ENCODE peak calls at places on chromosomes 13 and 19, in nine cellular contexts. D is testis, P is heart right ventricle, F is psoas muscle, K is body of pancreas, H is ovary, Q is pancreas, Z is brain microvascular endothelial cell, W is gastrocnemius medialis. A is an unnamed sample.

GRCh38 chr13:113836917-113837553 is 26.8 kb downstream of the GAS6 start:
- DNase-seq in D (peak), P (peak), F (peak), K (peak), H (peak), Q (no peak), Z (peak), W (peak), A (peak)

GRCh38 chr13:99985243-99985874 is 3.8 kb downstream of the ZIC2 start:
- DNase-seq in D (no peak), P (no peak), F (no peak), K (no peak), H (no peak), Q (no peak), Z (no peak), W (no peak), A (no peak)

GRCh38 chr19:53977991-53978731 is 13.3 kb upstream of the CACNG6 start:
- DNase-seq in D (peak), P (peak), F (peak), K (peak), H (no peak), Q (no peak), Z (peak), W (peak), A (peak)

GRCh38 chr13:35365885-35366284 is 110.6 kb downstream of the MAB21L1 start:
- DNase-seq in D (no peak), P (no peak), F (no peak), K (no peak), H (no peak), Q (no peak), Z (no peak), W (no peak), A (no peak)

GRCh38 chr13:52851153-52851962 is 2.9 kb upstream of the PCDH8 start:
- DNase-seq in D (peak), P (peak), F (no peak), K (peak), H (no peak), Q (peak), Z (no peak), W (no peak), A (no peak)

GRCh38 chr19:40358773-40359172 is 10.3 kb downstream of the PLD3 start:
- DNase-seq in D (no peak), P (no peak), F (no peak), K (no peak), H (no peak), Q (no peak), Z (no peak), W (no peak), A (no peak)

GRCh38 chr19:41245779-41246297 is 18.3 kb upstream of the HNRNPUL1 start:
- DNase-seq in D (no peak), P (no peak), F (no peak), K (no peak), H (no peak), Q (no peak), Z (no peak), W (no peak), A (no peak)

GRCh38 chr19:6476155-6476895 is 5.3 kb downstream of the DENND1C start:
- DNase-seq in D (peak), P (no peak), F (peak), K (peak), H (peak), Q (peak), Z (peak), W (no peak), A (peak)

GRCh38 chr19:36436531-36436930 is 18.1 kb upstream of the ZFP82 start:
- DNase-seq in D (no peak), P (no peak), F (no peak), K (no peak), H (no peak), Q (no peak), Z (peak), W (no peak), A (peak)

GRCh38 chr13:98706446-98707110 is 45.9 kb downstream of the SLC15A1 start:
- DNase-seq in D (no peak), P (no peak), F (no peak), K (no peak), H (no peak), Q (no peak), Z (peak), W (no peak), A (no peak)

GRCh38 chr19:39818626-39819097 is 15.3 kb downstream of the DYRK1B start:
- DNase-seq in D (no peak), P (no peak), F (no peak), K (no peak), H (no peak), Q (no peak), Z (no peak), W (no peak), A (no peak)

GRCh38 chr19:19203012-19203856 is at the start of gene NR2C2AP:
- DNase-seq in D (peak), P (peak), F (peak), K (peak), H (peak), Q (peak), Z (peak), W (peak), A (peak)

GRCh38 chr13:111945086-111945485 is 121.9 kb upstream of the SOX1 start:
- DNase-seq in D (no peak), P (no peak), F (no peak), K (no peak), H (no peak), Q (no peak), Z (no peak), W (no peak), A (no peak)

GRCh38 chr13:99314640-99315176 is 7.5 kb upstream of the GPR183 start:
- DNase-seq in D (no peak), P (no peak), F (no peak), K (no peak), H (no peak), Q (no peak), Z (peak), W (no peak), A (peak)

GRCh38 chr19:49366110-49366509 is 2.4 kb downstream of the DKKL1 start:
- DNase-seq in D (no peak), P (no peak), F (no peak), K (no peak), H (no peak), Q (no peak), Z (no peak), W (no peak), A (no peak)

GRCh38 chr13:20349564-20350379 is 117.7 kb upstream of the GJB6 start:
- DNase-seq in D (no peak), P (no peak), F (peak), K (peak), H (no peak), Q (no peak), Z (no peak), W (peak), A (peak)

GRCh38 chr13:36341718-36342117 is 4.5 kb downstream of the SPART start:
- DNase-seq in D (no peak), P (no peak), F (no peak), K (no peak), H (no peak), Q (no peak), Z (no peak), W (no peak), A (peak)

GRCh38 chr19:37867831-37868230 is 38.6 kb downstream of the WDR87 start:
- DNase-seq in D (no peak), P (no peak), F (no peak), K (no peak), H (no peak), Q (no peak), Z (peak), W (no peak), A (peak)

GRCh38 chr13:44815507-44816074 is 173.7 kb downstream of the NUFIP1 start:
- DNase-seq in D (peak), P (no peak), F (no peak), K (peak), H (peak), Q (no peak), Z (peak), W (no peak), A (peak)

GRCh38 chr19:604355-604754 is 14.7 kb downstream of the HCN2 start:
- DNase-seq in D (peak), P (no peak), F (no peak), K (no peak), H (no peak), Q (no peak), Z (no peak), W (no peak), A (no peak)

GRCh38 chr19:3368848-3369336 is 2.5 kb downstream of the NFIC start:
- DNase-seq in D (no peak), P (no peak), F (no peak), K (no peak), H (no peak), Q (no peak), Z (no peak), W (no peak), A (peak)

GRCh38 chr13:64470751-64471150 is 2759.4 kb downstream of the PCDH9 start:
- DNase-seq in D (no peak), P (no peak), F (no peak), K (no peak), H (no peak), Q (no peak), Z (no peak), W (no peak), A (no peak)

DNA sequence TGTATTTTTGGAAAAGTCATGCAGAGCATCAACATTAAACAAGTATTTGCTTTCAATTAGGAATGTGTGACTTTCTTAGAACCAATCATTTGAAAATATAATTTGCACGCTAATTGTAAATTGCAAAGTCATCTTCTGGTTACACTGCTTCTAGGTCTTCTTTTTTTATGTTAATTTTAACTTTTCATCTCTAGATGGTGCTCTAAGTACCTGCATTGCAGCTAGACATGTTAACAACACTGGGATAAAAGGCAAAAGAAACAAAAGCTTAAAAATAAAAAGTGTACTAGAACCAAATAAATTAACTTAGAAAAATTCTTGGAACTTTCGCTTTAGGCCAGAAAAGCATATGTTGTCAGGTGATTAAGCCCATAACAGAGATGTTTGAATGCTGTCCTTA is 2758.2 kb downstream of the PCDH9 start:
- DNase-seq in D (no peak), P (no peak), F (no peak), K (no peak), H (no peak), Q (no peak), Z (no peak), W (no peak), A (peak)
- TF ChIP-seq CTCF in D (no peak), P (peak), F (peak), K (no peak), H (no peak), Q (no peak), Z (peak), W (no peak), A (peak)

DNA sequence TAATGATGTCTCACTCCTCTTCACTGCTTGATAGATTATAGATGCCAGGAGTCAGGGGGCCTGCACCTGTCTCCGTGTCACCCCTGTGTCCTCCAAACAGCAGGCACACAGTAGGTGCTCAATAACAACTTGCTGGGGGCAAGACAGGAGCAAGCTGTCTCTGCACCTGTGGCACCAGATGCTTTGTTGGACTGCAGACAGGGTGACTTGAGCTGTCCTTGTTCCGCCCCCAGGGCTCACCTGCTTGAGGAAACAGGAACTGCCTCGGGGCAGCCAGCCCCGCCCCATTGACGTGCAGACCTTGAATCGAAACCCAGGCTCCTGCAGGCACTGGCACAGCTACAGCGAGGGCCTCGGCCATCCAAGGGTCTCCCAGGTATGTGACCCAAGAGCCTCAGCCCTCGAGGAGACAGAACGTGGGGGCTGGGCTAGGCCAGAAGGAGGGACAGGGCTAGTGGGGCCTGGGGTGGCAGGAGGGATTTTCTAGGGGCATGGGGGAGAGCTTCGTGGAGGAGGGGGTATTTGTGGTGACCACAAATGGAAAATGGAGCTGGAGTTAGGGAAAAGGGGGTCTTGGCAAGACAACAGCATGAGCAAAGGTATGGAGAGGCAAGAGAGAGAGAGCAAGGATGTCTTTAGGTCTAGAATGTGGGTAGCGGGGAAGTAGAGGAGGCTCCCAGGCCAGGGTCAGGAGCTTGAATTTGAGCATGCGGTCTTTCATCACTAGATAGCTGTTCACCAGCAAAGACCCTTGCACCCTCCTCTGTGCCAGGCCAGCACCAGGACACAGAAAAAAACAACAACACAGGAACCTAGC is at the start of gene HSH2D:
- DNase-seq in D (no peak), P (no peak), F (peak), K (peak), H (no peak), Q (peak), Z (no peak), W (no peak), A (no peak)
- H3K4me3 ChIP-seq in D (no peak), P (no peak), F (no peak), K (no peak), H (no peak), Q (peak), Z (no peak), W (no peak), A (no peak)

DNA sequence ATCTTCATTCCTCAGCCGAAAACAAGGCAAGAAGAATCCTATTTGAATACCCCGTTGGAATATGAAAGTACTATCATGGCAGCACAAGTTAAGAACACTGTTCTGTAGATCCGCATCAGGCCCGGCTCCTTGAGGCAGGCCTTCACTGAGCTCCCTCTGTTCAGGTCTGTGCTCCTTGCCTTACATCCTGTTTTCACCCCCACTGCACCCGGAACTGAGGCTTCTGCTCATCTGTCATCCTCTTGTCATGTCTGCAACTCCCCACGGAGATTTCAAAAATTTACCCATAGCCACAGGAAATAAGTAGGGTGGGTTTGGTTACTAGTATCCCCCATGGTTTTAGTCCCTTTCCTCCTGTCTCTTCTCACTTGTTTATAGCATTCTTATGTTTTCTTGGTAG is 861.9 kb downstream of the GPC5 start:
- DNase-seq in D (peak), P (no peak), F (no peak), K (no peak), H (no peak), Q (no peak), Z (no peak), W (no peak), A (no peak)
- TF ChIP-seq CTCF in D (no peak), P (no peak), F (no peak), K (no peak), H (no peak), Q (no peak), Z (no peak), W (no peak), A (no peak)

DNA sequence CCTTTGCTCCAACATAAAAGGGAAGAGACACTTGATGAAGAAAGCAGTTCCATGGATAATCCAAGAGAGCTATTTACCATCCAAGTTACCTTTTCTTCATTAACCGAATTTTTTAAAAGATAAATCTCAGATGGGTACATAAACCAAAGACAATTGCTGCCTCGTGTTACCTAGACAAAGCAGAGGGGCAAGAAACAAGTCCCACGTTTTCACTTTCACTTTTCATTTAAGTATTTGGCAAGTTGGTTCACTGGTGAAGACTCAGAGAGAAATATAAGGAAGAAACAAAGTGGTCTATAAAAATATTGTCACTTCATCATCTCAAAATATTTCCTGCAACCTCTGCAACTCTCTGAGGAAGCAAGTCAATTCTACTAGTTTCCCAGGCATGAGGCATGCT is 446.1 kb downstream of the FGF14 start:
- DNase-seq in D (no peak), P (no peak), F (no peak), K (no peak), H (no peak), Q (no peak), Z (no peak), W (no peak), A (no peak)
- H3K4me3 ChIP-seq in D (no peak), P (no peak), F (no peak), K (no peak), H (no peak), Q (no peak), Z (no peak), W (no peak), A (no peak)

A was measured in fibroblast of mammary gland.